ENCODE peak calls at places on chromosomes 12 and 14, in eight cellular contexts. One of them, this sample, is unnamed.

GRCh38 chr14:72576258-72576657 is 317.6 kb downstream of the DPF3 start:
- DNase-seq in neural progenitor cell: no peak
- DNase-seq in CD4-positive, alpha-beta T cell: no peak
- DNase-seq in kidney: no peak
- DNase-seq in AG10803: no peak
- DNase-seq in HS-5: no peak
- DNase-seq in HuH-7.5: no peak
- DNase-seq in T47D: no peak
- DNase-seq in this sample: no peak

GRCh38 chr14:77950371-77950770 is 150.5 kb downstream of the ADCK1 start:
- DNase-seq in neural progenitor cell: no peak
- DNase-seq in CD4-positive, alpha-beta T cell: no peak
- DNase-seq in kidney: no peak
- DNase-seq in AG10803: peak
- DNase-seq in HS-5: no peak
- DNase-seq in HuH-7.5: no peak
- DNase-seq in T47D: no peak
- DNase-seq in this sample: no peak

GRCh38 chr12:18476866-18477265 is 215.5 kb downstream of the PIK3C2G start:
- DNase-seq in neural progenitor cell: peak
- DNase-seq in CD4-positive, alpha-beta T cell: no peak
- DNase-seq in kidney: no peak
- DNase-seq in AG10803: peak
- DNase-seq in HS-5: no peak
- DNase-seq in HuH-7.5: no peak
- DNase-seq in T47D: no peak
- DNase-seq in this sample: no peak

GRCh38 chr14:21498540-21499526 is 12.3 kb downstream of the METTL3 start:
- DNase-seq in neural progenitor cell: peak
- DNase-seq in CD4-positive, alpha-beta T cell: no peak
- DNase-seq in kidney: no peak
- DNase-seq in AG10803: peak
- DNase-seq in HS-5: no peak
- DNase-seq in HuH-7.5: peak
- DNase-seq in T47D: peak
- DNase-seq in this sample: peak

GRCh38 chr14:26528415-26529182 is 69.2 kb downstream of the NOVA1 start:
- DNase-seq in neural progenitor cell: no peak
- DNase-seq in CD4-positive, alpha-beta T cell: no peak
- DNase-seq in kidney: no peak
- DNase-seq in AG10803: peak
- DNase-seq in HS-5: no peak
- DNase-seq in HuH-7.5: no peak
- DNase-seq in T47D: no peak
- DNase-seq in this sample: no peak

GRCh38 chr12:19979584-19979983 is 388.8 kb upstream of the PDE3A start:
- DNase-seq in neural progenitor cell: no peak
- DNase-seq in CD4-positive, alpha-beta T cell: no peak
- DNase-seq in kidney: no peak
- DNase-seq in AG10803: no peak
- DNase-seq in HS-5: no peak
- DNase-seq in HuH-7.5: no peak
- DNase-seq in T47D: no peak
- DNase-seq in this sample: no peak

GRCh38 chr14:74364271-74364880 is 16.1 kb downstream of the VRTN start:
- DNase-seq in neural progenitor cell: no peak
- DNase-seq in CD4-positive, alpha-beta T cell: no peak
- DNase-seq in kidney: no peak
- DNase-seq in AG10803: no peak
- DNase-seq in HS-5: no peak
- DNase-seq in HuH-7.5: no peak
- DNase-seq in T47D: no peak
- DNase-seq in this sample: no peak

GRCh38 chr12:121512561-121512960 is 68.3 kb downstream of the KDM2B start:
- DNase-seq in neural progenitor cell: no peak
- DNase-seq in CD4-positive, alpha-beta T cell: no peak
- DNase-seq in kidney: no peak
- DNase-seq in AG10803: no peak
- DNase-seq in HS-5: no peak
- DNase-seq in HuH-7.5: no peak
- DNase-seq in T47D: no peak
- DNase-seq in this sample: no peak

GRCh38 chr14:74573421-74574091 is 38.5 kb downstream of the LTBP2 start:
- DNase-seq in neural progenitor cell: no peak
- DNase-seq in CD4-positive, alpha-beta T cell: no peak
- DNase-seq in kidney: no peak
- DNase-seq in AG10803: no peak
- DNase-seq in HS-5: no peak
- DNase-seq in HuH-7.5: no peak
- DNase-seq in T47D: peak
- DNase-seq in this sample: no peak

GRCh38 chr12:24505366-24506025 is 443.4 kb downstream of the BCAT1 start:
- DNase-seq in neural progenitor cell: no peak
- DNase-seq in CD4-positive, alpha-beta T cell: no peak
- DNase-seq in kidney: no peak
- DNase-seq in AG10803: no peak
- DNase-seq in HS-5: no peak
- DNase-seq in HuH-7.5: no peak
- DNase-seq in T47D: no peak
- DNase-seq in this sample: no peak

GRCh38 chr12:49084438-49084837 is 10.2 kb downstream of the DHH start:
- DNase-seq in neural progenitor cell: no peak
- DNase-seq in CD4-positive, alpha-beta T cell: no peak
- DNase-seq in kidney: no peak
- DNase-seq in AG10803: no peak
- DNase-seq in HS-5: no peak
- DNase-seq in HuH-7.5: no peak
- DNase-seq in T47D: no peak
- DNase-seq in this sample: no peak

GRCh38 chr12:108380382-108380781 is 41.3 kb upstream of the CMKLR1 start:
- DNase-seq in neural progenitor cell: no peak
- DNase-seq in CD4-positive, alpha-beta T cell: no peak
- DNase-seq in kidney: no peak
- DNase-seq in AG10803: no peak
- DNase-seq in HS-5: no peak
- DNase-seq in HuH-7.5: no peak
- DNase-seq in T47D: no peak
- DNase-seq in this sample: no peak

This sample was measured in DND-41.